ENCODE peak calls at places on chromosomes 12 and 14, in six cellular contexts. B, R, F, C, P and Z are unnamed samples.

GRCh38 chr14:22489247-22489551 is 99.8 kb downstream of the DAD1 start:
- DNase-seq in C (no peak), P (no peak), B (no peak), F (no peak), R (no peak), Z (no peak)

GRCh38 chr12:6316921-6317692 is 6.6 kb downstream of the PLEKHG6 start:
- DNase-seq in B (no peak), C (no peak), F (no peak), P (no peak), R (no peak), Z (no peak)

GRCh38 chr12:109793411-109793810 is 39.8 kb downstream of the TRPV4 start:
- DNase-seq in C (no peak), R (no peak), F (no peak), P (no peak), B (no peak), Z (no peak)

GRCh38 chr14:29528889-29529288 is 398.8 kb downstream of the PRKD1 start:
- DNase-seq in P (no peak), F (no peak), C (peak; percentile 39), B (no peak), R (no peak), Z (peak; percentile 94)

GRCh38 chr14:54366726-54367707 is 29.8 kb upstream of the CDKN3 start:
- DNase-seq in P (no peak), C (peak; percentile 66), F (peak; percentile 6), R (peak; percentile 66), B (peak; percentile 79), Z (peak; percentile 71)

GRCh38 chr12:107079172-107080011 is 14.0 kb downstream of the CRY1 start:
- DNase-seq in P (no peak), R (no peak), C (no peak), B (no peak), F (no peak), Z (peak; percentile 45)

GRCh38 chr14:33342299-33342974 is 403.8 kb downstream of the NPAS3 start:
- DNase-seq in F (no peak), B (no peak), C (no peak), R (no peak), P (no peak), Z (peak; percentile 33)

GRCh38 chr12:132881853-132882252 is 5.6 kb downstream of the CHFR start:
- DNase-seq in B (no peak), F (no peak), R (no peak), C (no peak), P (no peak), Z (no peak)

GRCh38 chr12:80056845-80057244 is 42.5 kb upstream of the OTOGL start:
- DNase-seq in P (no peak), B (no peak), R (no peak), F (no peak), C (peak; percentile 9), Z (peak; percentile 74)

GRCh38 chr14:104319489-104320241 is 181.3 kb downstream of the KIF26A start:
- DNase-seq in P (no peak), R (no peak), F (no peak), C (no peak), B (no peak), Z (no peak)

GRCh38 chr14:90760591-90761316 is 55.5 kb downstream of the TTC7B start:
- DNase-seq in P (no peak), R (no peak), B (no peak), F (no peak), C (peak; percentile 7), Z (peak; percentile 72)

GRCh38 chr12:42094277-42094676 is 50.4 kb downstream of the GXYLT1 start:
- DNase-seq in R (no peak), P (no peak), F (no peak), B (no peak), C (no peak), Z (peak; percentile 8)